ENCODE peak calls at places on chromosomes 12 and 14, in six cellular contexts. U is stomach, B is spleen, K is HCT116, J is esophagus muscularis mucosa, Z is transverse colon. M is an unnamed sample.

GRCh38 chr12:106296179-106296877 is 6.2 kb upstream of the TCP11L2 start:
- DNase-seq in U (no peak), B (no peak), K (peak), J (no peak), Z (no peak), M (no peak)

GRCh38 chr12:93302331-93303229 is 75.1 kb upstream of the NUDT4 start:
- DNase-seq in U (no peak), B (no peak), K (no peak), J (no peak), Z (no peak), M (no peak)

GRCh38 chr12:116450406-116450910 is 108.7 kb upstream of the MAP1LC3B2 start:
- DNase-seq in U (no peak), B (no peak), K (no peak), J (no peak), Z (no peak), M (no peak)

GRCh38 chr14:71956920-71957563 is 24.8 kb downstream of the RGS6 start:
- DNase-seq in U (no peak), B (no peak), K (no peak), J (no peak), Z (no peak), M (no peak)

GRCh38 chr14:50015708-50016107 is 100.7 kb downstream of the VCPKMT start:
- DNase-seq in U (no peak), B (no peak), K (no peak), J (no peak), Z (no peak), M (no peak)

GRCh38 chr12:116565963-116566362 is 6.8 kb downstream of the MAP1LC3B2 start:
- DNase-seq in U (no peak), B (no peak), K (no peak), J (no peak), Z (no peak), M (no peak)

GRCh38 chr12:123075591-123076171 is 75.2 kb downstream of the PITPNM2 start:
- DNase-seq in U (peak), B (peak), K (no peak), J (no peak), Z (peak), M (no peak)

GRCh38 chr12:101441835-101442234 is 33.3 kb upstream of the SPIC start:
- DNase-seq in U (no peak), B (no peak), K (no peak), J (no peak), Z (no peak), M (no peak)

GRCh38 chr12:124740691-124741137 is 123.0 kb downstream of the SCARB1 start:
- DNase-seq in U (peak), B (no peak), K (peak), J (no peak), Z (peak), M (no peak)

GRCh38 chr14:33175951-33176350 is 237.3 kb downstream of the NPAS3 start:
- DNase-seq in U (no peak), B (no peak), K (no peak), J (no peak), Z (no peak), M (no peak)

GRCh38 chr14:76832503-76832988 is 6.3 kb downstream of the LRRC74A start:
- DNase-seq in U (no peak), B (no peak), K (no peak), J (no peak), Z (no peak), M (no peak)

GRCh38 chr12:25997401-25997973 is 39.0 kb downstream of the RASSF8 start:
- DNase-seq in U (no peak), B (no peak), K (peak), J (no peak), Z (no peak), M (no peak)

GRCh38 chr14:30621354-30621953 is 665 bp upstream of the SCFD1 start:
- DNase-seq in U (no peak), B (peak), K (no peak), J (no peak), Z (peak), M (no peak)

GRCh38 chr12:95848575-95849388 is 10.0 kb upstream of the SNRPF start:
- DNase-seq in U (peak), B (no peak), K (no peak), J (no peak), Z (peak), M (no peak)

GRCh38 chr12:6367065-6367968 is 8.0 kb downstream of the SCNN1A start:
- DNase-seq in U (no peak), B (peak), K (no peak), J (no peak), Z (no peak), M (no peak)

GRCh38 chr12:130501821-130502220 is 164.1 kb downstream of the PIWIL1 start:
- DNase-seq in U (no peak), B (no peak), K (no peak), J (no peak), Z (no peak), M (no peak)

GRCh38 chr12:49705479-49706267 is 1.5 kb downstream of the FMNL3 start:
- DNase-seq in U (no peak), B (peak), K (no peak), J (no peak), Z (peak), M (no peak)

GRCh38 chr12:66287275-66287674 is 15.0 kb upstream of the HELB start:
- DNase-seq in U (no peak), B (no peak), K (no peak), J (no peak), Z (no peak), M (no peak)

GRCh38 chr12:44930972-44931600 is 55.0 kb upstream of the NELL2 start:
- DNase-seq in U (no peak), B (no peak), K (peak), J (no peak), Z (no peak), M (no peak)

GRCh38 chr12:122871851-122872785 is 23.8 kb downstream of the VPS37B start:
- DNase-seq in U (peak), B (peak), K (no peak), J (no peak), Z (peak), M (peak)

GRCh38 chr14:101284711-101285110 is 276.6 kb upstream of the DIO3 start:
- DNase-seq in U (no peak), B (no peak), K (no peak), J (no peak), Z (no peak), M (no peak)

GRCh38 chr14:23910081-23910875 is 43.3 kb upstream of the DHRS4 start:
- DNase-seq in U (peak), B (no peak), K (peak), J (no peak), Z (peak), M (peak)

GRCh38 chr14:94612174-94612573 is at the start of gene SERPINA3:
- DNase-seq in U (no peak), B (no peak), K (no peak), J (no peak), Z (no peak), M (no peak)

GRCh38 chr12:20561886-20562285 is 133.2 kb upstream of the SLCO1C1 start:
- DNase-seq in U (no peak), B (no peak), K (no peak), J (no peak), Z (no peak), M (no peak)

GRCh38 chr14:31380106-31380505 is 40.2 kb downstream of the HEATR5A start:
- DNase-seq in U (no peak), B (no peak), K (no peak), J (no peak), Z (no peak), M (no peak)

GRCh38 chr14:69428289-69428998 is 30.0 kb downstream of the SLC39A9 start:
- DNase-seq in U (no peak), B (no peak), K (no peak), J (no peak), Z (no peak), M (no peak)

GRCh38 chr12:117439531-117440001 is 78.1 kb upstream of the NOS1 start:
- DNase-seq in U (no peak), B (no peak), K (no peak), J (no peak), Z (no peak), M (no peak)

GRCh38 chr12:116640320-116640719 is 81.1 kb downstream of the MAP1LC3B2 start:
- DNase-seq in U (no peak), B (no peak), K (no peak), J (no peak), Z (no peak), M (no peak)

GRCh38 chr14:100303179-100303578 is 3.1 kb downstream of the SLC25A29 start:
- DNase-seq in U (no peak), B (no peak), K (no peak), J (no peak), Z (no peak), M (no peak)

GRCh38 chr14:66645716-66646115 is 137.8 kb downstream of the GPHN start:
- DNase-seq in U (no peak), B (no peak), K (no peak), J (no peak), Z (no peak), M (no peak)

GRCh38 chr12:26138860-26139259 is 14.0 kb upstream of the BHLHE41 start:
- DNase-seq in U (no peak), B (no peak), K (no peak), J (no peak), Z (no peak), M (no peak)

GRCh38 chr12:12714276-12715001 is 2.7 kb upstream of the CDKN1B start:
- DNase-seq in U (peak), B (peak), K (no peak), J (peak), Z (peak), M (no peak)
- TF ChIP-seq POLR2A in U (peak), B (peak), K (no peak), J (no peak), Z (peak), M (no peak)

GRCh38 chr12:133180669-133181068 is 626 bp upstream of the ZNF268 start:
- DNase-seq in U (no peak), B (no peak), K (no peak), J (no peak), Z (no peak), M (no peak)

GRCh38 chr12:133174901-133175300 is 6.4 kb upstream of the ZNF268 start:
- DNase-seq in U (no peak), B (no peak), K (no peak), J (no peak), Z (no peak), M (no peak)
- TF ChIP-seq POLR2AphosphoS5 in U (no peak), B (no peak), K (no peak), J (no peak), Z (no peak), M (no peak)

GRCh38 chr14:53956427-53957201 is at the start of gene BMP4:
- DNase-seq in U (peak), B (peak), K (peak), J (no peak), Z (peak), M (no peak)
- TF ChIP-seq POLR2A in U (no peak), B (no peak), K (peak), J (no peak), Z (peak), M (no peak)

DNA sequence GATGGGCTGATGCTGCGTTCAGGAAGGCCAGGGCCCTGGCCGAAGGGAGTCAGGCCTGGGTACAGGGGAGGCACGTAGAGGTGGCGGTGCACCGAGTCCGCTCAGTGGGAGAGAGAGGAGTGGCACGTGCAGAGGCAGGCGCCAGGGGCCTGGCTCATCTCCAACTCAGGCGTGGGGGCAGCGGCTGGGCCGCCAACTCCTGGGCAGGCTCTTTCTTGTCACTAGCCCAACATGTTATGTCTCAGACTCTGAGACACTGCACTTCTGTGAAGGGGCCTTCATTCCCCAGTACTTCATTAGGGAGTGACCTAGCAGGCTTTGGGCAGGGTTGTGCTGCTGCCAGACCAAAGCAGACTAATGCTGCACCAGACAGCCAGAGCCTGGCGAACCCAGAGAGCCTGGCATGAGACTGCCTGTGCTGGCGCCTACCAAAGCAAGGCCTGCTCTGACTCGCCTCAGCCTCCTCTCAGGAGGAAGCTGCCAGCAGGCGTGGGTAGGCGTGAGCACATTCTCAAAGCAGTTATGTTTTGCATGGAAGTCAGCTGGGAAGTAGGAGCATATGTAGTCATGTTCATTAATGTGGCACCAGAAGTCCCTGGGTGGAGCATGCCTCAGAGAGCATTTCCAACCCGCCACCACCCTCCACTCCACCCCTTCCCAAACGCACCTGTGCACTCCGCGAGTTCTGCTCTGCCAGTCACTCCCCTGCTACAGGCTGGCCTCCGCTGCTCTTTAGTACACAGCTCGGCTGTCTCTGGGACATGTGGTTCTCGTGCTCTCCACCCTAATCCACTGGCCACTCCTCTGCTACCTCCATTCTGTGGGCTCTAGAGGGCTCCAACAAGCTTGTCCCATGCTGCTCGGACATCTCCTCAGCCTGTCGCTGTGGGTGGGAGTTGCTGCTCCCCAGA is 9.7 kb downstream of the CKB start:
- DNase-seq in U (peak), B (peak), K (no peak), J (no peak), Z (peak), M (no peak)
- TF ChIP-seq POLR2AphosphoS5 in U (peak), B (peak), K (no peak), J (peak), Z (peak), M (no peak)

GRCh38 chr12:15687583-15687982 is 101.6 kb downstream of the EPS8 start:
- DNase-seq in U (no peak), B (no peak), K (no peak), J (no peak), Z (no peak), M (no peak)

GRCh38 chr12:15688838-15689237 is 100.3 kb downstream of the EPS8 start:
- DNase-seq in U (no peak), B (no peak), K (no peak), J (no peak), Z (no peak), M (no peak)

GRCh38 chr12:15690320-15690719 is 98.9 kb downstream of the EPS8 start:
- DNase-seq in U (no peak), B (no peak), K (no peak), J (no peak), Z (no peak), M (no peak)

GRCh38 chr12:15689751-15690191 is 99.4 kb downstream of the EPS8 start:
- DNase-seq in U (no peak), B (no peak), K (peak), J (no peak), Z (no peak), M (no peak)

GRCh38 chr12:15688202-15688736 is 100.9 kb downstream of the EPS8 start:
- DNase-seq in U (peak), B (peak), K (peak), J (peak), Z (peak), M (no peak)
- TF ChIP-seq POLR2A in U (no peak), B (no peak), K (no peak), J (no peak), Z (peak), M (no peak)

GRCh38 chr12:120528861-120529525 is at the start of gene COQ5:
- DNase-seq in U (peak), B (peak), K (peak), J (peak), Z (peak), M (peak)
- TF ChIP-seq POLR2AphosphoS5 in U (peak), B (peak), K (peak), J (peak), Z (peak), M (peak)